ENCODE peak calls at places on chromosomes 3 and 15, in six cellular contexts. D, J, Q, V, A and T are unnamed samples.

GRCh38 chr3:141237701-141238521 is 6.3 kb downstream of the PXYLP1 start:
- DNase-seq in D (peak), J (no peak), Q (no peak), V (no peak), A (no peak), T (peak)

GRCh38 chr3:136667081-136667480 is 85.1 kb downstream of the STAG1 start:
- DNase-seq in D (no peak), J (peak), Q (no peak), V (no peak), A (no peak), T (no peak)

GRCh38 chr3:52847241-52847640 is 12.4 kb upstream of the MUSTN1 start:
- DNase-seq in D (no peak), J (no peak), Q (no peak), V (no peak), A (no peak), T (no peak)

GRCh38 chr15:29123171-29123570 is 146.5 kb downstream of the NSMCE3 start:
- DNase-seq in D (no peak), J (no peak), Q (no peak), V (no peak), A (no peak), T (no peak)

GRCh38 chr3:28114893-28115292 is 126.5 kb upstream of the CMC1 start:
- DNase-seq in D (no peak), J (no peak), Q (no peak), V (no peak), A (no peak), T (no peak)

GRCh38 chr15:80536231-80536630 is 132.0 kb downstream of the ARNT2 start:
- DNase-seq in D (peak), J (no peak), Q (no peak), V (no peak), A (no peak), T (peak)

GRCh38 chr15:55744026-55744655 is 1.2 kb upstream of the PRTG start:
- DNase-seq in D (no peak), J (no peak), Q (no peak), V (no peak), A (no peak), T (no peak)

GRCh38 chr3:122618614-122619013 is 41.2 kb downstream of the PARP15 start:
- DNase-seq in D (no peak), J (no peak), Q (peak), V (no peak), A (no peak), T (no peak)

GRCh38 chr3:20027136-20027535 is 13.1 kb upstream of the KAT2B start:
- DNase-seq in D (no peak), J (no peak), Q (no peak), V (no peak), A (no peak), T (no peak)

GRCh38 chr3:101954946-101955345 is 105.6 kb downstream of the NFKBIZ start:
- DNase-seq in D (no peak), J (no peak), Q (no peak), V (no peak), A (no peak), T (no peak)

GRCh38 chr15:69290346-69291164 is 8.2 kb upstream of the PAQR5 start:
- DNase-seq in D (no peak), J (no peak), Q (peak), V (no peak), A (no peak), T (no peak)

GRCh38 chr15:51223771-51224229 is 114.6 kb downstream of the CYP19A1 start:
- DNase-seq in D (no peak), J (peak), Q (no peak), V (no peak), A (no peak), T (no peak)

GRCh38 chr3:53817809-53818208 is 28.4 kb downstream of the CHDH start:
- DNase-seq in D (no peak), J (no peak), Q (no peak), V (no peak), A (no peak), T (no peak)

GRCh38 chr15:49361370-49361769 is 61.7 kb upstream of the FGF7 start:
- DNase-seq in D (no peak), J (no peak), Q (no peak), V (no peak), A (no peak), T (no peak)

GRCh38 chr3:45205126-45205525 is 21.0 kb downstream of the TMEM158 start:
- DNase-seq in D (no peak), J (peak), Q (no peak), V (no peak), A (no peak), T (no peak)

GRCh38 chr3:180690061-180690460 is 10.8 kb upstream of the CCDC39 start:
- DNase-seq in D (peak), J (peak), Q (no peak), V (no peak), A (no peak), T (no peak)

GRCh38 chr3:116186128-116186527 is 259.2 kb downstream of the LSAMP start:
- DNase-seq in D (no peak), J (no peak), Q (no peak), V (no peak), A (no peak), T (no peak)

GRCh38 chr3:165837058-165837525 is at the start of gene BCHE:
- DNase-seq in D (peak), J (peak), Q (peak), V (no peak), A (no peak), T (peak)

GRCh38 chr3:50714953-50715352 is 40.2 kb downstream of the DOCK3 start:
- DNase-seq in D (no peak), J (no peak), Q (no peak), V (no peak), A (no peak), T (no peak)

GRCh38 chr3:138833908-138834358 is 795 bp downstream of the PIK3CB start:
- DNase-seq in D (peak), J (no peak), Q (no peak), V (no peak), A (no peak), T (peak)

GRCh38 chr3:138468886-138469285 is 34.5 kb downstream of the ESYT3 start:
- DNase-seq in D (no peak), J (peak), Q (no peak), V (no peak), A (no peak), T (no peak)

GRCh38 chr3:42516443-42516842 is 14.0 kb downstream of the VIPR1 start:
- DNase-seq in D (no peak), J (no peak), Q (no peak), V (no peak), A (no peak), T (no peak)

GRCh38 chr15:84883433-84883832 is 1.0 kb upstream of the SLC28A1 start:
- DNase-seq in D (no peak), J (no peak), Q (no peak), V (no peak), A (no peak), T (no peak)

GRCh38 chr3:152405915-152406802 is 137.4 kb downstream of the MBNL1 start:
- DNase-seq in D (peak), J (peak), Q (no peak), V (no peak), A (no peak), T (peak)

GRCh38 chr15:62844564-62845235 is 197.8 kb upstream of the TPM1 start:
- DNase-seq in D (no peak), J (no peak), Q (peak), V (no peak), A (no peak), T (no peak)

GRCh38 chr3:144424606-144425005 is 453.0 kb downstream of the DIPK2A start:
- DNase-seq in D (no peak), J (no peak), Q (no peak), V (no peak), A (no peak), T (no peak)

GRCh38 chr15:98845138-98845884 is 162.3 kb downstream of the PGPEP1L start:
- DNase-seq in D (no peak), J (no peak), Q (no peak), V (no peak), A (no peak), T (no peak)

GRCh38 chr3:65974505-65974904 is 64.2 kb downstream of the MAGI1 start:
- DNase-seq in D (no peak), J (peak), Q (no peak), V (no peak), A (no peak), T (no peak)

GRCh38 chr3:28853830-28854229 is 427.0 kb upstream of the RBMS3 start:
- DNase-seq in D (no peak), J (peak), Q (no peak), V (no peak), A (no peak), T (no peak)